ENCODE peak calls at places on chromosome 5, in five cellular contexts. One of them, this sample, is unnamed. For H3K36me3, the result is how much of the 10 kb centered on the place peaks cover.

GRCh38 chr5:81755320-81755719 is 4.4 kb upstream of the SSBP2 start:
- DNase-seq in neuronal stem cell: no peak
- DNase-seq in CD4-positive, alpha-beta memory T cell: no peak
- DNase-seq in cardiac muscle cell: peak
- DNase-seq in bronchial epithelial cell: peak
- DNase-seq in this sample: peak

GRCh38 chr5:14180437-14180836 is 37.3 kb downstream of the TRIO start:
- DNase-seq in neuronal stem cell: no peak
- DNase-seq in CD4-positive, alpha-beta memory T cell: no peak
- DNase-seq in cardiac muscle cell: no peak
- DNase-seq in bronchial epithelial cell: no peak
- DNase-seq in this sample: no peak

GRCh38 chr5:169281625-169282024 is 19.3 kb downstream of the SLIT3 start:
- DNase-seq in neuronal stem cell: no peak
- DNase-seq in CD4-positive, alpha-beta memory T cell: no peak
- DNase-seq in cardiac muscle cell: no peak
- DNase-seq in bronchial epithelial cell: no peak
- DNase-seq in this sample: no peak

GRCh38 chr5:177176175-177176704 is 42.7 kb downstream of the NSD1 start:
- DNase-seq in neuronal stem cell: no peak
- DNase-seq in CD4-positive, alpha-beta memory T cell: no peak
- DNase-seq in cardiac muscle cell: no peak
- DNase-seq in bronchial epithelial cell: no peak
- DNase-seq in this sample: no peak

GRCh38 chr5:136004436-136004835 is 24.4 kb upstream of the TGFBI start:
- DNase-seq in neuronal stem cell: no peak
- DNase-seq in CD4-positive, alpha-beta memory T cell: no peak
- DNase-seq in cardiac muscle cell: no peak
- DNase-seq in bronchial epithelial cell: peak
- DNase-seq in this sample: no peak

GRCh38 chr5:32044904-32045303 is 129.2 kb downstream of the GOLPH3 start:
- DNase-seq in neuronal stem cell: no peak
- DNase-seq in CD4-positive, alpha-beta memory T cell: no peak
- DNase-seq in cardiac muscle cell: no peak
- DNase-seq in bronchial epithelial cell: peak
- DNase-seq in this sample: no peak

GRCh38 chr5:43560128-43560527 is 3.3 kb upstream of the PAIP1 start:
- DNase-seq in neuronal stem cell: no peak
- DNase-seq in CD4-positive, alpha-beta memory T cell: no peak
- DNase-seq in cardiac muscle cell: no peak
- DNase-seq in bronchial epithelial cell: peak
- DNase-seq in this sample: no peak

GRCh38 chr5:37553720-37554402 is 174.7 kb downstream of the WDR70 start:
- DNase-seq in neuronal stem cell: no peak
- DNase-seq in CD4-positive, alpha-beta memory T cell: no peak
- DNase-seq in cardiac muscle cell: no peak
- DNase-seq in bronchial epithelial cell: peak
- DNase-seq in this sample: no peak

GRCh38 chr5:169801781-169802180 is 164.7 kb downstream of the DOCK2 start:
- DNase-seq in neuronal stem cell: no peak
- DNase-seq in CD4-positive, alpha-beta memory T cell: no peak
- DNase-seq in cardiac muscle cell: no peak
- DNase-seq in bronchial epithelial cell: no peak
- DNase-seq in this sample: no peak

GRCh38 chr5:16453609-16454008 is 12.0 kb downstream of the ZNF622 start:
- DNase-seq in neuronal stem cell: no peak
- DNase-seq in CD4-positive, alpha-beta memory T cell: no peak
- DNase-seq in cardiac muscle cell: peak
- DNase-seq in bronchial epithelial cell: no peak
- DNase-seq in this sample: no peak
- H3K36me3 ChIP-seq in neuronal stem cell: half or more
- H3K36me3 ChIP-seq in CD4-positive, alpha-beta memory T cell: half or more
- H3K36me3 ChIP-seq in cardiac muscle cell: under half
- H3K36me3 ChIP-seq in bronchial epithelial cell: under half
- H3K36me3 ChIP-seq in this sample: under half

GRCh38 chr5:142905375-142905774 is 135.2 kb downstream of the ARHGAP26 start:
- DNase-seq in neuronal stem cell: no peak
- DNase-seq in CD4-positive, alpha-beta memory T cell: no peak
- DNase-seq in cardiac muscle cell: no peak
- DNase-seq in bronchial epithelial cell: no peak
- DNase-seq in this sample: no peak

GRCh38 chr5:142904421-142904820 is 134.2 kb downstream of the ARHGAP26 start:
- DNase-seq in neuronal stem cell: no peak
- DNase-seq in CD4-positive, alpha-beta memory T cell: no peak
- DNase-seq in cardiac muscle cell: no peak
- DNase-seq in bronchial epithelial cell: peak
- DNase-seq in this sample: no peak

GRCh38 chr5:142908659-142909058 is 138.5 kb downstream of the ARHGAP26 start:
- DNase-seq in neuronal stem cell: no peak
- DNase-seq in CD4-positive, alpha-beta memory T cell: no peak
- DNase-seq in cardiac muscle cell: no peak
- DNase-seq in bronchial epithelial cell: no peak
- DNase-seq in this sample: no peak

GRCh38 chr5:142910128-142910527 is 140.0 kb downstream of the ARHGAP26 start:
- DNase-seq in neuronal stem cell: no peak
- DNase-seq in CD4-positive, alpha-beta memory T cell: no peak
- DNase-seq in cardiac muscle cell: no peak
- DNase-seq in bronchial epithelial cell: no peak
- DNase-seq in this sample: no peak

DNA sequence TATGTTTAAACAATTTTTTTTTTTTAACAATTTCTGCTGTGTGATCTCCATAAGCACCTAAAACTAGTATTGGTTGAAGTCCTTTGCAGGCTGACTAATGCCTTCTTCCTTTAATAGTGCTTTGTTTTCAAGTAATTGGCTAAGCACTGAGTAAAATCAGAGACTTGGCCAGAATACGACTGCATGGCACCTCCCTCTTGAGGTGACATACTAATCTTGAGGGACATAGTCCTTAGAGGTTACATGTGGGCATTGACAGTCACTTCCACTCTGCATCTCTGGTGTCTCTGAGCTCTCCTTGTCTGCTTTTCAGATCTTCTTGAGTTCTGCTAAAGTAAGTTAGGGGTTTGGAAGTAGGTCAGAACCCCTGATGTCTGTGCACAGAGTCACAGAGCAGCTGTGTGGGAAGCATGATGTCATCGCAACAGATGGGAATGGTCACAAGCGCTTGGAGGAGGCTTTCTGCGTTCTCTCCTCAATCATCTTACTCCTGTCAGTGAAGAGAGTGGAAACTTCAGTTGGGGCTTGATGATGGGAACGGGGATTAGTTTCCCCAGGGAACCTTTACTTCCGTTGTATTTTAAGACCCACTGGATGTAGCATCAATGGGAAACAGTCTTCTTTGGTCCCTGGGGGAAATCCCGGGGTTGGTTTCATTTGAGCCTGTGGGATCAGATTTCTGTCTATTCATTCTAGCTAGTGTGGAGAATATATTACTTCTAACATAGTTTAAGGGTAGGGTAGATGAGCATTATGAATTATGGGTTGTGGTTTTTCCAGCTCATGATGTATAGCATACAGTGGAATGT is 136.9 kb downstream of the ARHGAP26 start:
- DNase-seq in neuronal stem cell: no peak
- DNase-seq in CD4-positive, alpha-beta memory T cell: no peak
- DNase-seq in cardiac muscle cell: no peak
- DNase-seq in bronchial epithelial cell: no peak
- DNase-seq in this sample: no peak
- H3K36me3 ChIP-seq in neuronal stem cell: under half
- H3K36me3 ChIP-seq in CD4-positive, alpha-beta memory T cell: under half
- H3K36me3 ChIP-seq in cardiac muscle cell: under half
- H3K36me3 ChIP-seq in bronchial epithelial cell: under half
- H3K36me3 ChIP-seq in this sample: under half

DNA sequence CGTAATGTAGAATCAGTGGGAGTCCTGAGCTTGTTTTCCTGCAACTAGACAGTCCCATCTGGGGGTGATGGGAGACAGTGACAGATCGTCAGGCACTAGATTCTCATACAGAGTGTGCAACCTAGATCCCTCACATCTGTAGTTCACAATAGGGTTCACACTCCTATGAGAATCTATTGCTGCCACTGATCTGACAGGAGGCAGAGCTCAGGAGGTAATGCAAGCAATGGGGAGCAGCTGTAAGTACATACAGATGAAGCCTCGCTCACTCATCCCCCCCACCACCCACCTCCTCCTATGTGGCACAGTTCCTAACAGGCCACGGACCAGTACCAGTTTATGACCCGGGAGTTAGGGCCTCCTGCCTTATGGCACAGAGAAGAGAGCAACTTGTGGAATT is 116.2 kb upstream of the PIK3R1 start:
- DNase-seq in neuronal stem cell: no peak
- DNase-seq in CD4-positive, alpha-beta memory T cell: no peak
- DNase-seq in cardiac muscle cell: no peak
- DNase-seq in bronchial epithelial cell: no peak
- DNase-seq in this sample: no peak
- H3K36me3 ChIP-seq in neuronal stem cell: under half
- H3K36me3 ChIP-seq in CD4-positive, alpha-beta memory T cell: under half
- H3K36me3 ChIP-seq in cardiac muscle cell: under half
- H3K36me3 ChIP-seq in bronchial epithelial cell: under half
- H3K36me3 ChIP-seq in this sample: under half

DNA sequence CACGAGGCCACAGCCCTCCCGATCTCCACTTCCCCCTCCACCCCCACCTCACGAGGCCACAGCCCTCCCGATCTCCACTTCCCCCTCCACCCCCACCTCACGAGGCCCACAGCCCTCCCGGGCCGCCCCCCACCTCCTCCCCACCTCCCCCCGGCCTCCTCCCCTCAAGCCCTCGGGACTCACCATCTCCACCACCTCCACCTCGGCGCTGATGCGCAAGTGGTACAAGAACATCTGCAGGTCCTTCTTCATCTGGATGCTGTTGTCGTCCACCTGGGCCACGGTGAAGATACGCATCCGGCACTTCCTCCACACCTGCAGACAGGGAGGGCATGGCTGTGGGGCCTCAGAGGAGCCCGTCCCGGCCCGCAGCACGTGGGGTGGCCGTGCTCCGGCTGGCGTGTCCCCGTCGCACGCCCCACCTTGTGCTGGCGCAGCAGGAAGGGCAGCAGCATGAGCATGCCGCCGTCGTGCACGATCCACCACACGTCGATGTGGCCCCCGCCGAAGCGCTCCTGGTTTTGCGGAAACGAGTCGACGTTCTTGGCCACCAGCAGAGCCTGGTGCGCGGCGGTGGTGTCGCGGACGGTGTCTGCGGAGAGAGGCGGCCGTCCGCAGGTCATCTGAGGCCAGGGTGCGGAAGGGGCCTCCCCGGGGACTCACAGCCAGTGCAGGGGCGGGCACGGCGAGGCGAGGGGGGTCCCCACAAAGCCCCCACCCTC is 48.0 kb downstream of the SLC12A7 start:
- DNase-seq in neuronal stem cell: no peak
- DNase-seq in CD4-positive, alpha-beta memory T cell: no peak
- DNase-seq in cardiac muscle cell: no peak
- DNase-seq in bronchial epithelial cell: no peak
- DNase-seq in this sample: no peak
- H3K36me3 ChIP-seq in neuronal stem cell: under half
- H3K36me3 ChIP-seq in CD4-positive, alpha-beta memory T cell: under half
- H3K36me3 ChIP-seq in cardiac muscle cell: under half
- H3K36me3 ChIP-seq in bronchial epithelial cell: under half
- H3K36me3 ChIP-seq in this sample: under half

GRCh38 chr5:61160497-61160896 is 1.8 kb downstream of the SMIM15 start:
- DNase-seq in neuronal stem cell: no peak
- DNase-seq in CD4-positive, alpha-beta memory T cell: no peak
- DNase-seq in cardiac muscle cell: no peak
- DNase-seq in bronchial epithelial cell: no peak
- DNase-seq in this sample: no peak
- H3K36me3 ChIP-seq in neuronal stem cell: half or more
- H3K36me3 ChIP-seq in CD4-positive, alpha-beta memory T cell: under half
- H3K36me3 ChIP-seq in cardiac muscle cell: under half
- H3K36me3 ChIP-seq in bronchial epithelial cell: under half
- H3K36me3 ChIP-seq in this sample: under half

GRCh38 chr5:138932171-138932810 is 57.2 kb upstream of the LRRTM2 start:
- DNase-seq in neuronal stem cell: no peak
- DNase-seq in CD4-positive, alpha-beta memory T cell: no peak
- DNase-seq in cardiac muscle cell: no peak
- DNase-seq in bronchial epithelial cell: no peak
- DNase-seq in this sample: no peak
- H3K36me3 ChIP-seq in neuronal stem cell: half or more
- H3K36me3 ChIP-seq in CD4-positive, alpha-beta memory T cell: under half
- H3K36me3 ChIP-seq in cardiac muscle cell: under half
- H3K36me3 ChIP-seq in bronchial epithelial cell: under half
- H3K36me3 ChIP-seq in this sample: under half